ENCODE peak calls at places on chromosomes 11 and 22, in five cellular contexts. O is neural progenitor cell, Y is neuronal stem cell, S is H9, E is fibroblast of lung. F is an unnamed sample.

GRCh38 chr11:72441647-72442267 is 7.4 kb upstream of the CLPB start:
- DNase-seq in E (peak), S (no peak), Y (no peak), O (no peak), F (no peak)

GRCh38 chr11:9344046-9344680 is 29.8 kb upstream of the TMEM41B start:
- DNase-seq in E (no peak), Y (no peak), S (no peak), O (peak), F (no peak)

GRCh38 chr22:38982008-38982927 is at the start of gene APOBEC3B:
- DNase-seq in Y (peak), S (peak), O (peak), E (peak), F (peak)

GRCh38 chr11:34738237-34738636 is 117.3 kb downstream of the EHF start:
- DNase-seq in O (no peak), Y (no peak), S (no peak), E (no peak), F (no peak)

GRCh38 chr11:90113541-90113940 is 20.9 kb upstream of the NAALAD2 start:
- DNase-seq in E (peak), Y (no peak), S (no peak), O (no peak), F (no peak)

GRCh38 chr11:65382804-65383368 is 440 bp upstream of the SLC25A45 start:
- DNase-seq in S (peak), O (no peak), Y (no peak), E (no peak), F (peak)

GRCh38 chr11:66126808-66127555 is 56.9 kb downstream of the PACS1 start:
- DNase-seq in S (peak), O (no peak), E (peak), Y (no peak), F (peak)

GRCh38 chr11:70281114-70281729 is 10.7 kb downstream of the PPFIA1 start:
- DNase-seq in O (no peak), Y (no peak), S (no peak), E (peak), F (peak)

GRCh38 chr11:108034034-108034433 is 25.3 kb downstream of the CUL5 start:
- DNase-seq in O (no peak), Y (no peak), S (no peak), E (no peak), F (no peak)

GRCh38 chr11:69000831-69001245 is 12.2 kb downstream of the MRGPRF start:
- DNase-seq in E (peak), O (no peak), Y (no peak), S (peak), F (peak)

GRCh38 chr11:72045849-72046248 is 34.5 kb downstream of the NUMA1 start:
- DNase-seq in S (no peak), E (peak), Y (no peak), O (no peak), F (no peak)

GRCh38 chr11:133997556-133997955 is 40.8 kb upstream of the IGSF9B start:
- DNase-seq in S (no peak), E (no peak), Y (no peak), O (no peak), F (no peak)

GRCh38 chr22:48490513-48491411 is 1336.9 kb downstream of the BRD1 start:
- DNase-seq in O (peak), S (peak), Y (no peak), E (no peak), F (peak)

GRCh38 chr11:88175004-88175706 is at the start of gene RAB38:
- DNase-seq in Y (peak), O (peak), S (peak), E (peak), F (peak)

GRCh38 chr11:132983289-132983688 is 549.0 kb downstream of the OPCML start:
- DNase-seq in E (no peak), Y (no peak), O (no peak), S (no peak), F (no peak)

GRCh38 chr11:115711021-115711420 is 206.8 kb upstream of the CADM1 start:
- DNase-seq in E (no peak), O (no peak), Y (no peak), S (no peak), F (no peak)

GRCh38 chr11:12502041-12502440 is 124.7 kb downstream of the PARVA start:
- DNase-seq in E (no peak), Y (no peak), S (no peak), O (no peak), F (no peak)

GRCh38 chr11:65207918-65208784 is 26.4 kb downstream of the CAPN1 start:
- DNase-seq in E (no peak), O (no peak), S (no peak), Y (no peak), F (peak)

GRCh38 chr11:69868003-69868865 is 49.0 kb upstream of the FGF3 start:
- DNase-seq in Y (peak), S (peak), O (peak), E (no peak), F (no peak)

GRCh38 chr11:16925495-16926065 is 88.6 kb downstream of the PLEKHA7 start:
- DNase-seq in Y (peak), S (peak), O (peak), E (peak), F (peak)

GRCh38 chr11:32309541-32310217 is 125.7 kb downstream of the WT1 start:
- DNase-seq in E (no peak), Y (no peak), O (no peak), S (no peak), F (no peak)

GRCh38 chr22:46077669-46078099 is 72.6 kb upstream of the PPARA start:
- DNase-seq in Y (no peak), S (no peak), E (no peak), O (no peak), F (no peak)

DNA sequence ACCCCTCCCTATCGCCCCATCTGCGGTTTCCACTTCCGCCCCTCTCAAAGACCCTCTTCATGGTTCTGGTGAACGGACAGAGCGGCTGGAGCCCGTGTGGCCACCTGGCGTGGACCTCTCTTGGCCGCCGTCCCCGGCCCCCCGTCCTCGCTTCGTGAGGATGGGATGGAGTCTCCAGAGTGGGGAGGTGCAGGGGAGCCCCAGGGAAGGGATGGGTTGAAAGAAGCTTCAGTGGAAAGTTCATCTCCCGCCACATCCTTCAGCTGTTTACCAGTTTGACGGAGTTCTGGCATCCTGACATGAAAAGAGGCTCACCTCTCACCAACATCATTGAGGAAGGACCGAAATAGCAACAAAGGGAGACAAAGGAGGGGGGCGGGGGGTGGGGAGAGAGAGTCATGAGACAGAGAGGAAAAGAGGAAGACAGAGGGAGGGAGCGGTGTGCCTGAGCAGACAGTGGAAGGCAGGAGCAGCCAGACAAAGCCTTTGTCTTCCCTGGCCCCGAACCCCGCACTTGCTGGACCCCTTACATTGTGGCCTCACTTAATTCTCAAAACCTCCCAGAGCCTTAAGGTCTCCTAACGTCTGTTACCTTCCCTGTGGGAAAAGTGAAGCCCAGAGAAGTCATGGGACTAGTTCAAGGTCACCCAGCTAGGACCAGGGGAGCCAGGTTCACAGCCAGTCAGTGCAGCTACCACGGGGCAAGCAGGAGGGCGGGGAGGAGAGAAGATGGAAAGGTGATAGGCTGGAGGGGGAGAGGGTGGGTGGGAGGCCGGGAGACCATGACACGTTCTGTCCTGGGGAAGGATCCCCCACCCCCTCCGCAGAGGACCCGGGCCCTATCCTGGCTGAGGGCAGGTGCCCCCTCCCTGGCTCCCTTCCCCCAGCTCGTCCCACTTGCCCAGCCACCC is 54.9 kb downstream of the CD6 start:
- DNase-seq in Y (no peak), S (no peak), O (no peak), E (no peak), F (no peak)
- H3K27ac ChIP-seq in Y (no peak), S (no peak), O (no peak), E (no peak), F (no peak)

GRCh38 chr11:58957922-58958321 is 18.6 kb downstream of the GLYATL1 start:
- DNase-seq in Y (no peak), O (no peak), E (no peak), S (no peak), F (no peak)
- H2AFZ ChIP-seq in Y (no peak), O (no peak), E (no peak), S (no peak), F (no peak)

GRCh38 chr11:48081151-48082010 is 101.0 kb downstream of the PTPRJ start:
- DNase-seq in E (peak), S (no peak), Y (no peak), O (no peak), F (peak)
- H3K27ac ChIP-seq in E (no peak), S (no peak), Y (no peak), O (peak), F (peak)

GRCh38 chr22:23578306-23578705 is 1.8 kb downstream of the IGLL1 start:
- DNase-seq in Y (no peak), S (no peak), E (no peak), O (no peak), F (peak)
- H2AFZ ChIP-seq in Y (no peak), S (no peak), E (no peak), O (no peak), F (no peak)

DNA sequence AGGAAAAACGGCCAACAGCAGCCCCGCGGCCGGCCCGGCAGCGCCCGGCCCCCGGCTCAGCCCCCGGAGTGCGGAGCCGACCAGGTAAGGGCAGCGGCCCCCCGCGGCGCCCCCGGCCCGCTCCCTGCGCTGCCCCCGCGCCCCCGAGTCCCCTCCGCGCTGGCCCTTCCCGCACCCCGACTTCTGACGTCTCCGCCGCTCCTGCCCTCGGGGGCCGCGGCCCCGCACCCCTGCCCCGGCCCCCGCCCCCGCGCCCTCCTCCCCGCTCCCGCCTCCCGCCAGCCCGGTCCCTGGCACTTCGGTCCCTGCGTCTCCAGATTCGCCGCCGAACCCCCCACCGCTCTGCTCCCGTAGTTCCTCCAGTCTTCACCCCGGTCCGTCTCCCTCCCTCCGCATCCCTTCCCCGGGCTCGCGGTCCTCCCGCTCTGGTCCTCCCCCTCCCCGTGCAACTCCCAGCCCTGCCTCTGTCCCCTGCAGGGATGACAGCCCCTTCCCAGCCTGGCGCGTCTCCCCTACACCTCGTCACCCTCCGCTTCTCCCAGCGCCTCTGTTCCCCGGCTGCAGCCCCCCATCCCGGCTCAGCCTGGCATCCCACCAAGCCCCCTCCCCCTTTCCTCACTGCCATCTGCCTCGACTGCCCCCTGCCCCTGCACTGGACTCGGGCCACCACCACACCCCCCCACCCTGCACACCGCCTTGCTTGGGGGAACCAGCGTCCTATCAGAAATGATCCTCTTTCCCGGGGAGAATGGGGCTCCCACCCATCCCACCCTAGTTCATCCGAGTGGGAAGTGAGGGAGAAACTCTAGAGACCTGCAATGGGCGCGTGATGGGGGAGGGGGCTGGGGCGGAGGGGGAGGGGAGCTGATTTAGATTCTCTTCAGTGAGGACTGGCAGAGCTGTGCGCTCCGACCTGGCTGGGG is 517 bp downstream of the GRIK4 start:
- DNase-seq in O (peak), S (no peak), E (no peak), Y (no peak), F (peak)
- H3K27ac ChIP-seq in O (no peak), S (no peak), E (no peak), Y (no peak), F (no peak)

GRCh38 chr22:37186997-37187522 is 987 bp downstream of the C1QTNF6 start:
- DNase-seq in Y (no peak), O (no peak), E (no peak), S (no peak), F (no peak)

GRCh38 chr22:37189011-37189466 is 992 bp upstream of the C1QTNF6 start:
- DNase-seq in O (no peak), E (no peak), Y (no peak), S (no peak), F (no peak)

GRCh38 chr22:37186228-37186996 is 1.6 kb downstream of the C1QTNF6 start:
- DNase-seq in E (peak), O (peak), Y (no peak), S (peak), F (peak)

GRCh38 chr22:37187891-37188761 is at the start of gene C1QTNF6:
- DNase-seq in S (peak), Y (peak), E (peak), O (peak), F (peak)

GRCh38 chr22:37187552-37187890 is 526 bp downstream of the C1QTNF6 start:
- DNase-seq in E (no peak), O (no peak), S (no peak), Y (no peak), F (peak)
- H2AFZ ChIP-seq in E (peak), O (peak), S (no peak), Y (peak), F (peak)